ENCODE peak calls at places on chromosomes 12 and 14, in six cellular contexts. C is uterus; W is CD8-positive, alpha-beta T cell; I is GM23248; H is cardiac muscle cell; N is CD4-positive, alpha-beta memory T cell. K is an unnamed sample. For H3K9me3, the result is how much of the 10 kb centered on the place peaks cover.

GRCh38 chr14:94581127-94581999 is at the start of gene SERPINA5:
- DNase-seq in I (peak), N (no peak), C (no peak), H (peak), W (no peak), K (peak)

GRCh38 chr12:6345319-6346071 is 3.6 kb upstream of the TNFRSF1A start:
- DNase-seq in W (peak), H (no peak), I (peak), C (peak), N (peak), K (peak)

GRCh38 chr12:32454075-32454474 is 54.7 kb downstream of the FGD4 start:
- DNase-seq in H (no peak), N (no peak), C (no peak), W (no peak), I (peak), K (no peak)

GRCh38 chr14:87082917-87083316 is 910.1 kb downstream of the GALC start:
- DNase-seq in N (no peak), W (no peak), C (no peak), H (no peak), I (no peak), K (no peak)

GRCh38 chr14:91149462-91149861 is 35.6 kb downstream of the DGLUCY start:
- DNase-seq in I (peak), N (no peak), W (no peak), H (no peak), C (peak), K (no peak)

GRCh38 chr12:823043-823698 is 70.8 kb downstream of the WNK1 start:
- DNase-seq in N (no peak), H (no peak), I (no peak), C (no peak), W (no peak), K (no peak)

GRCh38 chr12:49838973-49839633 is 3.8 kb downstream of the BCDIN3D start:
- DNase-seq in H (peak), N (no peak), C (no peak), I (peak), W (peak), K (no peak)

GRCh38 chr14:50778757-50779483 is 52.0 kb downstream of the NIN start:
- DNase-seq in H (no peak), I (peak), N (no peak), C (no peak), W (no peak), K (no peak)

GRCh38 chr14:59101441-59101840 is 87.0 kb upstream of the DAAM1 start:
- DNase-seq in W (no peak), N (no peak), C (no peak), H (no peak), I (no peak), K (no peak)

GRCh38 chr12:127083028-127083949 is 1183.7 kb upstream of the TMEM132C start:
- DNase-seq in N (no peak), I (peak), H (peak), W (no peak), C (no peak), K (no peak)

GRCh38 chr12:88623777-88624548 is 43.7 kb upstream of the KITLG start:
- DNase-seq in N (no peak), I (peak), W (no peak), H (no peak), C (no peak), K (no peak)

GRCh38 chr14:104428860-104429259 is 150.7 kb upstream of the C14orf180 start:
- DNase-seq in H (no peak), C (no peak), N (no peak), I (no peak), W (no peak), K (no peak)

GRCh38 chr14:49691031-49691430 is 1.9 kb upstream of the KLHDC1 start:
- DNase-seq in W (no peak), H (no peak), I (no peak), C (no peak), N (no peak), K (no peak)

GRCh38 chr12:75977952-75978671 is 53.5 kb downstream of the PHLDA1 start:
- DNase-seq in N (peak), C (peak), W (peak), H (no peak), I (peak), K (no peak)

GRCh38 chr12:104479141-104479662 is 22.5 kb downstream of the CHST11 start:
- DNase-seq in N (no peak), C (no peak), H (no peak), W (no peak), I (no peak), K (no peak)

GRCh38 chr12:68675098-68675842 is 11.5 kb upstream of the NUP107 start:
- DNase-seq in H (no peak), W (peak), C (no peak), I (no peak), N (peak), K (peak)

GRCh38 chr12:85697003-85697402 is 139.2 kb downstream of the RASSF9 start:
- DNase-seq in C (no peak), I (no peak), W (no peak), H (no peak), N (no peak), K (no peak)

GRCh38 chr14:100426331-100426730 is 103.2 kb downstream of the SLC25A47 start:
- DNase-seq in I (no peak), W (no peak), H (no peak), N (no peak), C (no peak), K (no peak)

GRCh38 chr12:22978962-22979361 is 354.0 kb downstream of the ETNK1 start:
- DNase-seq in N (no peak), C (no peak), H (no peak), W (no peak), I (peak), K (no peak)

GRCh38 chr14:53971501-53971900 is 14.9 kb upstream of the BMP4 start:
- DNase-seq in C (no peak), N (no peak), W (no peak), I (no peak), H (no peak), K (no peak)

GRCh38 chr12:113463746-113464743 is 7.6 kb downstream of the LHX5 start:
- DNase-seq in H (peak), C (no peak), I (peak), W (no peak), N (no peak), K (no peak)

GRCh38 chr12:52074006-52074405 is 4.2 kb downstream of the ATG101 start:
- DNase-seq in C (no peak), N (no peak), I (peak), W (no peak), H (no peak), K (peak)
- H3K4me3 ChIP-seq in C (no peak), N (no peak), I (no peak), W (no peak), H (no peak), K (no peak)

DNA sequence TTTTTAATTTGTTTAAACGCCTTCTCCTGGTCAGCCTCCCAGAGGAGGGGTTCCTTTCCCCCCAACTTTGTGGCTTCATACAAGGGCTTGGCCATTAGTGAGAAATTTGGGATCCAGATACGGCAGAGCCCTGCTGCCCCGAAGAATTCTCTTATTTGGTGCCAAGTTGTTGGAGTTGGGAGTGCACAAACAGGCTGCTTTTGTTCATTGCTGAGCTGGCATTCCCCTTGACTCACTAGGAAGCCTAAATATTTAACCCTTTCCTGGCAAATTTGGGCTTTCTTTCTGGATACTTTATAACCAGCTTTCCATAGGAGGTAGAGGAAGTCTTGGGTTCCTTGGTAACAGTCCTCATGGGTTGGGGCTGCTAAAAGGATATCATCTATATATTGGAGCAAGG is 10.3 kb upstream of the ADAM21 start:
- DNase-seq in C (no peak), W (no peak), H (no peak), I (no peak), N (no peak), K (no peak)
- H3K9me3 ChIP-seq in C (under half), W (under half), H (under half), I (under half), N (under half), K (under half)

GRCh38 chr14:31036552-31036951 is 10.4 kb upstream of the STRN3 start:
- DNase-seq in W (no peak), C (no peak), H (no peak), N (no peak), I (no peak), K (no peak)

GRCh38 chr14:31042300-31042699 is 16.1 kb upstream of the STRN3 start:
- DNase-seq in I (no peak), W (no peak), C (no peak), N (no peak), H (no peak), K (no peak)

GRCh38 chr14:31037709-31038221 is 11.6 kb upstream of the STRN3 start:
- DNase-seq in W (no peak), H (no peak), C (no peak), I (no peak), N (no peak), K (no peak)

GRCh38 chr14:31043379-31043778 is 17.2 kb upstream of the STRN3 start:
- DNase-seq in C (no peak), I (no peak), H (no peak), N (no peak), W (no peak), K (no peak)

GRCh38 chr14:31038521-31039166 is 12.5 kb upstream of the STRN3 start:
- DNase-seq in H (no peak), I (peak), C (no peak), N (no peak), W (no peak), K (no peak)
- H3K27ac ChIP-seq in H (no peak), I (no peak), C (peak), N (no peak), W (no peak), K (peak)

GRCh38 chr14:77318006-77318553 is 2.6 kb downstream of the POMT2 start:
- DNase-seq in N (no peak), C (no peak), H (no peak), W (no peak), I (no peak), K (no peak)

GRCh38 chr14:77316872-77317271 is 3.8 kb downstream of the POMT2 start:
- DNase-seq in H (no peak), C (no peak), N (no peak), W (no peak), I (no peak), K (no peak)

GRCh38 chr14:77322209-77322902 is 1.5 kb downstream of the GSTZ1 start:
- DNase-seq in C (no peak), W (no peak), I (no peak), N (no peak), H (no peak), K (no peak)

GRCh38 chr14:77320238-77320935 is at the start of gene POMT2:
- DNase-seq in I (peak), W (peak), C (peak), N (peak), H (peak), K (peak)

DNA sequence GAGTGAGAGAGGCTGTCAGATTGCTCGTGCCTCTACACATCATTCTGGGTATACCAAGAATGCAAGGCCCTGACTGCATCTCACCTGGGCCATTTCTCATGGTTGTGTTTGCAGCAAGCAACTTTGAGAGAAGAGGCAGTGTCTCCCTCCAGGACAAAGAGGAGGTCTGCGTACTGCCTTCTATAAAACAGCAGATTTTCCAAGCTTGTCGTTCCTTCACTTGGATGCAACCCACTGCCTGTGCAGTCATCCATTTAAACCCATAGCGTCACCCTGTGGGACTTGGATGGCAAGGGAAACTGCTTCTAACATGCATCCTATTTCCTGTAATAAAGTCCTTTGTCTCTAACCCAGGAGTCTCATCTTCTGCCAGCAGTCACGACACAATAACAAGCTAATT is 1.3 kb downstream of the POMT2 start:
- DNase-seq in W (no peak), H (no peak), N (no peak), C (no peak), I (peak), K (no peak)
- H3K4me3 ChIP-seq in W (no peak), H (no peak), N (no peak), C (no peak), I (peak), K (no peak)

DNA sequence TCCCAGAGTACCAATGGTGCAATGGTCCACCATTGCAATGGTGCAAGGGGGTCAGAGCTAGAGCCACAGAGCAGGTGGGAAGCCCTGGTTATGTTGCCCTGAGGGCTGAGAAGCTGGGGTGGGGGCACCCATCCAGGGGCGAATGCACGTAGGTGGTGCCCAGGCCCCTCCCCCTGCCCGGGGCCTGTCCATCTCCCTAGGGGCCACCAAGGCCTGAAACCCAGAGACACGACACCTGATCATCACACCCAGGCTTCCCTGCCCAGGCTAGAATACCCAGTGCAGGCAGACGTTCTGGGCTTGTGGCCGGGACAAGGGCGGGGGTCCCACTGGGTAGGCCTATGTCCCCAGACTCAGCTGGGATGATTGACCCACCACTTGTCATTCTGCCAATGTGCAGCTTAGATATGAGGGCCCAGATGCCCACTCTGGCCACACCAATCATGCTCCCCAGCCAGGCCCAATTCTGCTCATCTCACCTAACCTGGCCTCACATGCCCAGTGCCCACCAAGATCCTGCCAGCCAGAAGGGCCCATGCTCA is 83.2 kb downstream of the ALG10 start:
- DNase-seq in I (no peak), H (no peak), N (no peak), C (no peak), W (no peak), K (no peak)
- H3K9me3 ChIP-seq in I (under half), H (under half), N (under half), C (under half), W (under half), K (under half)

DNA sequence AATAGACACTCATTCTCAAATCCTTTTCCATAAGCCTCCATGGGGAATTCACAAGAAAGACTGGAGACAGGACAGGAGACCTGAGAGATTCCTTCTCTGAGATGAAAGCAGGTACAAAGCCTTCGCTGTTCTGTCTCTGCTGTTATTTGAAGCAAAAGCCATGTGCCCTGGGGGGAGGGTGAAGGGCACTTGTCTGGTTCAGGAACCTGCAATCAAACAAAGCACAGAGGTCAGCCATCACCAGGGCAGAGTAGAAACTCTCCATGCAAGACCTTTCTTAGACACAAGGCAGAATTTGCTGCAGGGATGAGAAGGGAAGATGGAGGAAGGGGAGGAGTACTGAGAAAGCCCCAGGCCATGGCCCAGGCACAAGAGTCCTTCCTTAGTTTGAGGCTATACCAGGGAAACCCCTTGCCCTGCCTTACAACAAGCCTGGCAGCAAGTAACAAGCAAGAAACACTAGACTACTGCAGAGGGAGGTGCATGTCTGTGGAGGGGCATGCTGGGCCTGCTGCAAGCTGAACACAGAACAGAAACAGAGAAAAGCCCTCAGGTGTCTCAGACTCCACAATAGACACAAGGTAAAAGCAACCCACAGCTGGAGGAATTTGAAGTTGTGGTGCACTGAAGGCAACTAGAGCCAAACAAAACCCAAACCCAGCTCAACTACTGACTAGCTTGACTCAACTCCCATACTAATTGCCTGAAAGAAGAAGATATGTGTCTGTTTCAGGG is 7.8 kb upstream of the ART4 start:
- DNase-seq in C (no peak), W (no peak), H (no peak), N (no peak), I (no peak), K (no peak)
- H3K27ac ChIP-seq in C (peak), W (no peak), H (no peak), N (no peak), I (no peak), K (no peak)

DNA sequence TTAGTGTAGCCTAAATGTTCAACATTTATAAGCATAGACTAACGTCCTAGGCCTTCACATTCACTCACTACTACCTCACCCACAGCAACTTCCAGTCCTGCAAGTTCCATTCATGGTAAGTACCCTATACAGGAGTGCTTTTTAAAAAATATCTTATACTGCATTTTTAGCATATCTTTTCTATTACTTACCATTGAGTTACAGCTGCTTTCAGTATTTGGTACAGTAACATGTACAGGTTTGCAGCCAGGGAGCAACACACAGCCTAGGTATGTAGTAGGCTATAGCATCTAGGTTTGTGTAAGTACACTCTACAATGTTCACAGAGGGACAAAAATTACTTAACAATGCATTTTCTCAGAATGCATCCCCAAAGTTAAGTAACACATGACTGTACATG is 17.4 kb downstream of the IPO8 start:
- DNase-seq in H (no peak), C (no peak), W (no peak), I (no peak), N (no peak), K (no peak)
- H3K4me3 ChIP-seq in H (no peak), C (no peak), W (no peak), I (no peak), N (no peak), K (no peak)

GRCh38 chr14:26963696-26964095 is 365.9 kb upstream of the NOVA1 start:
- DNase-seq in I (no peak), W (no peak), C (peak), N (no peak), H (no peak), K (no peak)

GRCh38 chr14:26966942-26967341 is 369.1 kb upstream of the NOVA1 start:
- DNase-seq in C (peak), W (no peak), H (no peak), N (no peak), I (no peak), K (no peak)
- H3K9me3 ChIP-seq in C (under half), W (under half), H (under half), N (under half), I (under half), K (under half)

GRCh38 chr12:54381136-54381535 is 3.4 kb downstream of the ZNF385A start:
- DNase-seq in C (no peak), I (no peak), N (no peak), W (no peak), H (no peak), K (no peak)

GRCh38 chr12:54379401-54380201 is 4.9 kb downstream of the ZNF385A start:
- DNase-seq in I (peak), N (peak), W (peak), H (peak), C (peak), K (peak)

GRCh38 chr12:54385251-54385914 is 850 bp upstream of the ZNF385A start:
- DNase-seq in H (no peak), N (peak), W (no peak), I (no peak), C (no peak), K (peak)

GRCh38 chr12:54384591-54385041 is at the start of gene ZNF385A:
- DNase-seq in W (no peak), C (no peak), I (no peak), N (peak), H (no peak), K (peak)

GRCh38 chr12:54383041-54383609 is 1.4 kb downstream of the ZNF385A start:
- DNase-seq in C (no peak), I (peak), N (no peak), W (no peak), H (no peak), K (no peak)
- H3K27ac ChIP-seq in C (no peak), I (peak), N (no peak), W (no peak), H (no peak), K (no peak)

K was measured in right cardiac atrium.